ENCODE peak calls at places on chromosomes 4 and X, in four cellular contexts. J is ELF-1, Q is occipital lobe, V is right cardiac atrium. Y is an unnamed sample.

GRCh38 chr4:1937550-1937949 is 66.4 kb downstream of the NSD2 start:
- DNase-seq in J (no peak), Q (no peak), V (no peak), Y (no peak)

GRCh38 chr4:86380176-86380724 is 20.4 kb upstream of the MAPK10 start:
- DNase-seq in J (peak), Q (no peak), V (no peak), Y (no peak)

GRCh38 chrX:41384041-41384705 is 50.2 kb downstream of the DDX3X start:
- DNase-seq in J (peak), Q (no peak), V (peak), Y (peak)

GRCh38 chr4:16838226-16838875 is 60.1 kb downstream of the LDB2 start:
- DNase-seq in J (no peak), Q (no peak), V (no peak), Y (no peak)

GRCh38 chr4:153750197-153750817 is 9.5 kb downstream of the RNF175 start:
- DNase-seq in J (peak), Q (peak), V (no peak), Y (no peak)

GRCh38 chr4:40586729-40587128 is 42.9 kb downstream of the RBM47 start:
- DNase-seq in J (no peak), Q (no peak), V (no peak), Y (no peak)

GRCh38 chrX:40327085-40327484 is 229.3 kb upstream of the BCOR start:
- DNase-seq in J (no peak), Q (no peak), V (no peak), Y (no peak)

GRCh38 chr4:127505203-127505602 is 127.6 kb upstream of the INTU start:
- DNase-seq in J (no peak), Q (no peak), V (no peak), Y (no peak)

GRCh38 chrX:118528089-118528753 is 32.6 kb downstream of the DOCK11 start:
- DNase-seq in J (no peak), Q (no peak), V (no peak), Y (no peak)